ENCODE peak calls at places on chromosomes 6 and 20, in four cellular contexts. One of them, this sample, is unnamed. For H3K4me1, the result is how much of the 10 kb centered on the place peaks cover.

GRCh38 chr20:23595941-23596340 is 9.8 kb downstream of the CST9 start:
- DNase-seq in upper lobe of right lung: no peak
- DNase-seq in A673: no peak
- DNase-seq in IMR-90: no peak
- DNase-seq in this sample: no peak

GRCh38 chr6:47064274-47064673 is 22.1 kb upstream of the ADGRF1 start:
- DNase-seq in upper lobe of right lung: no peak
- DNase-seq in A673: no peak
- DNase-seq in IMR-90: no peak
- DNase-seq in this sample: no peak

GRCh38 chr6:147231589-147231988 is 27.4 kb downstream of the STXBP5 start:
- DNase-seq in upper lobe of right lung: no peak
- DNase-seq in A673: no peak
- DNase-seq in IMR-90: no peak
- DNase-seq in this sample: no peak

GRCh38 chr6:56865081-56865875 is 89.6 kb upstream of the BEND6 start:
- DNase-seq in upper lobe of right lung: no peak
- DNase-seq in A673: no peak
- DNase-seq in IMR-90: no peak
- DNase-seq in this sample: no peak

GRCh38 chr20:10508060-10508459 is 73.0 kb downstream of the SLX4IP start:
- DNase-seq in upper lobe of right lung: no peak
- DNase-seq in A673: no peak
- DNase-seq in IMR-90: peak
- DNase-seq in this sample: peak

GRCh38 chr20:59018817-59019216 is 412 bp upstream of the TUBB1 start:
- DNase-seq in upper lobe of right lung: peak
- DNase-seq in A673: no peak
- DNase-seq in IMR-90: no peak
- DNase-seq in this sample: no peak

GRCh38 chr6:166707045-166707444 is 80.0 kb upstream of the RPS6KA2 start:
- DNase-seq in upper lobe of right lung: peak
- DNase-seq in A673: no peak
- DNase-seq in IMR-90: peak
- DNase-seq in this sample: peak

GRCh38 chr6:149900620-149901443 is 2.9 kb upstream of the RAET1E start:
- DNase-seq in upper lobe of right lung: peak
- DNase-seq in A673: no peak
- DNase-seq in IMR-90: no peak
- DNase-seq in this sample: no peak

GRCh38 chr6:84224251-84224650 is 3.2 kb downstream of the CEP162 start:
- DNase-seq in upper lobe of right lung: no peak
- DNase-seq in A673: no peak
- DNase-seq in IMR-90: no peak
- DNase-seq in this sample: no peak

GRCh38 chr6:168171673-168172352 is 92.8 kb upstream of the FRMD1 start:
- DNase-seq in upper lobe of right lung: no peak
- DNase-seq in A673: no peak
- DNase-seq in IMR-90: no peak
- DNase-seq in this sample: no peak

GRCh38 chr20:58144071-58144470 is 84.4 kb downstream of the ANKRD60 start:
- DNase-seq in upper lobe of right lung: peak
- DNase-seq in A673: no peak
- DNase-seq in IMR-90: no peak
- DNase-seq in this sample: no peak

GRCh38 chr6:161423271-161423670 is 149.4 kb upstream of the AGPAT4 start:
- DNase-seq in upper lobe of right lung: no peak
- DNase-seq in A673: no peak
- DNase-seq in IMR-90: no peak
- DNase-seq in this sample: no peak

GRCh38 chr20:1505361-1505760 is 14.1 kb upstream of the SIRPB2 start:
- DNase-seq in upper lobe of right lung: no peak
- DNase-seq in A673: no peak
- DNase-seq in IMR-90: no peak
- DNase-seq in this sample: no peak

GRCh38 chr6:2677080-2677593 is 73.6 kb downstream of the MYLK4 start:
- DNase-seq in upper lobe of right lung: no peak
- DNase-seq in A673: no peak
- DNase-seq in IMR-90: no peak
- DNase-seq in this sample: no peak

GRCh38 chr6:37131104-37131959 is 38.6 kb upstream of the PIM1 start:
- DNase-seq in upper lobe of right lung: peak
- DNase-seq in A673: no peak
- DNase-seq in IMR-90: no peak
- DNase-seq in this sample: peak

GRCh38 chr6:79710127-79710526 is 79.0 kb downstream of the SH3BGRL2 start:
- DNase-seq in upper lobe of right lung: no peak
- DNase-seq in A673: no peak
- DNase-seq in IMR-90: no peak
- DNase-seq in this sample: no peak

GRCh38 chr6:27451660-27452390 is 21.1 kb downstream of the ZNF184 start:
- DNase-seq in upper lobe of right lung: no peak
- DNase-seq in A673: no peak
- DNase-seq in IMR-90: no peak
- DNase-seq in this sample: no peak

GRCh38 chr6:157107571-157107914 is 215.8 kb downstream of the TMEM242 start:
- DNase-seq in upper lobe of right lung: no peak
- DNase-seq in A673: no peak
- DNase-seq in IMR-90: no peak
- DNase-seq in this sample: no peak

GRCh38 chr20:10412591-10413408 is 21.2 kb downstream of the MKKS start:
- DNase-seq in upper lobe of right lung: no peak
- DNase-seq in A673: no peak
- DNase-seq in IMR-90: no peak
- DNase-seq in this sample: no peak

GRCh38 chr20:15942130-15942529 is 631.1 kb downstream of the KIF16B start:
- DNase-seq in upper lobe of right lung: no peak
- DNase-seq in A673: no peak
- DNase-seq in IMR-90: no peak
- DNase-seq in this sample: no peak

GRCh38 chr20:2742934-2743559 is 50.5 kb downstream of the EBF4 start:
- DNase-seq in upper lobe of right lung: peak
- DNase-seq in A673: peak
- DNase-seq in IMR-90: peak
- DNase-seq in this sample: peak

GRCh38 chr6:137177611-137178010 is 4.2 kb upstream of the IL22RA2 start:
- DNase-seq in upper lobe of right lung: no peak
- DNase-seq in A673: no peak
- DNase-seq in IMR-90: no peak
- DNase-seq in this sample: no peak

GRCh38 chr6:134848076-134848475 is 101.8 kb downstream of the ALDH8A1 start:
- DNase-seq in upper lobe of right lung: no peak
- DNase-seq in A673: no peak
- DNase-seq in IMR-90: no peak
- DNase-seq in this sample: no peak

GRCh38 chr6:15062311-15063252 is 183.3 kb upstream of the JARID2 start:
- DNase-seq in upper lobe of right lung: no peak
- DNase-seq in A673: no peak
- DNase-seq in IMR-90: peak
- DNase-seq in this sample: peak

GRCh38 chr6:130019796-130020105 is 1.4 kb downstream of the L3MBTL3 start:
- DNase-seq in upper lobe of right lung: no peak
- DNase-seq in A673: no peak
- DNase-seq in IMR-90: no peak
- DNase-seq in this sample: peak

GRCh38 chr6:17225767-17226166 is 55.4 kb upstream of the RBM24 start:
- DNase-seq in upper lobe of right lung: no peak
- DNase-seq in A673: no peak
- DNase-seq in IMR-90: no peak
- DNase-seq in this sample: no peak

GRCh38 chr6:167566711-167567141 is 241.8 kb downstream of the TTLL2 start:
- DNase-seq in upper lobe of right lung: no peak
- DNase-seq in A673: no peak
- DNase-seq in IMR-90: no peak
- DNase-seq in this sample: no peak

GRCh38 chr20:50765674-50766073 is 29.2 kb upstream of the BCAS4 start:
- DNase-seq in upper lobe of right lung: no peak
- DNase-seq in A673: no peak
- DNase-seq in IMR-90: no peak
- DNase-seq in this sample: no peak
- H3K4me1 ChIP-seq in upper lobe of right lung: under half
- H3K4me1 ChIP-seq in A673: under half
- H3K4me1 ChIP-seq in IMR-90: under half
- H3K4me1 ChIP-seq in this sample: under half

GRCh38 chr6:35474978-35475570 is 6.9 kb downstream of the RPL10A start:
- DNase-seq in upper lobe of right lung: no peak
- DNase-seq in A673: no peak
- DNase-seq in IMR-90: no peak
- DNase-seq in this sample: no peak

GRCh38 chr6:35473849-35474128 is 5.6 kb downstream of the RPL10A start:
- DNase-seq in upper lobe of right lung: no peak
- DNase-seq in A673: no peak
- DNase-seq in IMR-90: no peak
- DNase-seq in this sample: no peak

GRCh38 chr6:35473075-35473848 is 5.1 kb downstream of the RPL10A start:
- DNase-seq in upper lobe of right lung: no peak
- DNase-seq in A673: no peak
- DNase-seq in IMR-90: no peak
- DNase-seq in this sample: no peak

GRCh38 chr6:35475573-35475972 is 7.4 kb downstream of the RPL10A start:
- DNase-seq in upper lobe of right lung: no peak
- DNase-seq in A673: no peak
- DNase-seq in IMR-90: no peak
- DNase-seq in this sample: no peak

DNA sequence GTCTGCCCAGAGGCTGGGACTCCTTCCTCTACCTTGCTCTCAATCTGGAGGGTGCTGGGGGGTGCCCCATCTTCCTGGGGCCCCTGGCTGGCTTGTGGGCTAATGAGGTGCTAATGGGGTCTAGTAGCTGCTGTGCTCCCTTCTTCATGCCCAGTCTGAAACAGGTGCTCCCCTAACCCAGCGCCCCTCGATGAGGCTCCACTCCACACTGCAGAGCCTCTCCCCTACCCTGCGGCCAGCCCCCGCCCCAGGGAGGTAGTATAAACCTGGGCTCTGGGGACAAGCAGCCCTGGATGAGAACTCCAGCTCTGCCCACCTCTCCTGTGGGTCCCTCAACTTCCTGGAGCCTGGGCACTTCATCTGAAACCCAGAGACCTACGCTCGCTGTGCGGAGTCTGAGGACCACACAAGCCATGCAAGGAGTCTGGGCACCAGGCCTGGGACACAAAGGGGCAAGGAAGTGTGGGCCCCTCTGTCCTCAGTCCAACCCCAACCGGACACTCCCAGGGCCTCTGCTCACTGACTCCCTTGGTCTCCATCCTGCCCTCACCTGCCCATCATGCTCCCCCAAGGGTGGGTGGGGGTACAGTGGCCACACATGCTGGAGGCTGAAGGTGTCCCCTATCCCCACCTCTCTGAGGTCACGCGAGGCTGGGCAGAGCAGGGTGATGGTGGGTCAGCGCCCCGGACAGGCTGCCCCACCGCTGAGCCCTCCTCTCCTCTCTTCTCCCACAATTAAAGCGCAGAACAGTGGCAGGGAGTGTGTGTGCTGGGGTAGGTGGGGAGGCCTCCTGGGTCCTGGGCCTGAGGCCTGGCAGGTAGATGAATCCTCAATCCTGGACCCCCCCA is 6.2 kb downstream of the RPL10A start:
- DNase-seq in upper lobe of right lung: no peak
- DNase-seq in A673: no peak
- DNase-seq in IMR-90: no peak
- DNase-seq in this sample: no peak
- H3K4me1 ChIP-seq in upper lobe of right lung: under half
- H3K4me1 ChIP-seq in A673: under half
- H3K4me1 ChIP-seq in IMR-90: under half
- H3K4me1 ChIP-seq in this sample: under half

GRCh38 chr20:33835773-33836172 is 24.6 kb downstream of the CHMP4B start:
- DNase-seq in upper lobe of right lung: no peak
- DNase-seq in A673: no peak
- DNase-seq in IMR-90: no peak
- DNase-seq in this sample: no peak
- H3K4me1 ChIP-seq in upper lobe of right lung: half or more
- H3K4me1 ChIP-seq in A673: under half
- H3K4me1 ChIP-seq in IMR-90: under half
- H3K4me1 ChIP-seq in this sample: half or more

DNA sequence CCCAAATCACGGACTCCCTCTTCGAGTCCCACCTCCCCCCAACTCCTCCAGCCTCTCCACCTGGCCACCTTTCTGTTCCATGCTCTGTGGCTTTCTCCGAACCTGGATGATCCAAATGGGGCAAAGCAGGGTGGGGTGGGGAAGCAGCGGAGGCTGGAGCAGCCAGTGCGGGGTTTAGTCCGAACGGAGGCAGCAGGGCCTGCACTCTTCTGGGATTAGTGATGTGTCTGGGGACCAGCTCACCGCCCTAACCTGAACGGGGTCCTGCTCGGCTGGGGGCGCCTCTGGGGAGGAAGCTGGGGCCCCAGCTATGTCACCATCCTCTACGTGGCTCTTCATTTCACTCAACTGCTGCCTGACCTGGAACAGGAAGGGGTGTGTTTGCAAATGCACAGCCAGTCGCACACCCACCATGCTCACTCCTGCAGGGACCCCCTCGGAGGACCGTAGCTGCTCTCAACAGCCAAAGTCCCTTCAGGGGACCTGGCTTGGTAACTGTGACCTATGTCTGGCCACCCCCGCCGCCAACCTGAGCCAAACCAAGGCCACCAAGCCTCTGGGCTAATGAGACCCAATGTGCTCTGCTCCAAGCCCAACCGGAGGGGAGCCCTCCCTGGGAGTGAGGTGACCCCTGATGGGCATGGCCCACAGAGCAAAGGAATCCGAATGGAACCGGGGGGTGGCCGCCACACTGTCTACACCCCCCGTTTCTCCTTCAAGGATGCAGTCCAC is 46.8 kb downstream of the DSTN start:
- DNase-seq in upper lobe of right lung: peak
- DNase-seq in A673: no peak
- DNase-seq in IMR-90: no peak
- DNase-seq in this sample: no peak
- H3K4me1 ChIP-seq in upper lobe of right lung: under half
- H3K4me1 ChIP-seq in A673: under half
- H3K4me1 ChIP-seq in IMR-90: under half
- H3K4me1 ChIP-seq in this sample: under half

DNA sequence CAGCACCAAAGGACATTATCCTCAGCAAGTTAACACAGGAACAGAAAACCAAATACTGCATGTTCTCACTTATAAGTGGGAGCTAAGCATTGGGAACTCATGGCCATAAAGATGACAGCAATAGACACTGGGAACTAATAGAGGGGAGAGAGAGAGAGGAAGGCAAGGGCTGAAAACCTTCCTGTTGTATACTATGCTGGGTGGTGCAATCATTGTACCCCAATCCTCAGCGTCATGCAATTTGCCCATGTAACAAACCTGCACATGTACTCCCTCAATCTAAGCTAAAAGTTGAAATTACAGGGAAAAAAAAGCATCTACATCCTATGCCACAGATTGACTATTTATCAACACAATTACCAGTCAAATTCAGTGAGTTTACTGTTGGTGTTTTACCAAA is 20.0 kb upstream of the VNN1 start:
- DNase-seq in upper lobe of right lung: no peak
- DNase-seq in A673: no peak
- DNase-seq in IMR-90: no peak
- DNase-seq in this sample: no peak
- H3K4me1 ChIP-seq in upper lobe of right lung: under half
- H3K4me1 ChIP-seq in A673: under half
- H3K4me1 ChIP-seq in IMR-90: under half
- H3K4me1 ChIP-seq in this sample: under half